ENCODE peak calls at places on chromosomes 12 and 14, in four cellular contexts. T is body of pancreas, M is endothelial cell of umbilical vein, X is neural crest cell. N is an unnamed sample.

GRCh38 chr12:10154145-10154496 is 17.8 kb downstream of the OLR1 start:
- DNase-seq in M (no peak), X (no peak), T (no peak), N (no peak)

GRCh38 chr14:51844482-51844881 is 15.9 kb upstream of the GNG2 start:
- DNase-seq in X (no peak), T (no peak), M (no peak), N (peak)

GRCh38 chr12:87305481-87305880 is 723.7 kb downstream of the C12orf50 start:
- DNase-seq in X (no peak), T (no peak), M (peak), N (no peak)

GRCh38 chr12:13114251-13115052 is 11.0 kb upstream of the GSG1 start:
- DNase-seq in T (no peak), X (no peak), M (no peak), N (no peak)

GRCh38 chr14:94054401-94054800 is 26.6 kb downstream of the DDX24 start:
- DNase-seq in T (no peak), X (no peak), M (no peak), N (no peak)

GRCh38 chr12:91182664-91183455 is at the start of gene DCN:
- DNase-seq in M (no peak), X (no peak), T (no peak), N (no peak)

GRCh38 chr12:32893458-32893857 is 3.1 kb downstream of the PKP2 start:
- DNase-seq in M (no peak), T (no peak), X (no peak), N (no peak)

GRCh38 chr12:112907415-112908157 is 824 bp downstream of the OAS1 start:
- DNase-seq in X (no peak), M (no peak), T (no peak), N (no peak)

GRCh38 chr14:106442857-106443256 is 916.5 kb downstream of the TMEM121 start:
- DNase-seq in M (no peak), X (no peak), T (no peak), N (no peak)

GRCh38 chr12:108643941-108644742 is 10.4 kb upstream of the SELPLG start:
- DNase-seq in T (peak), X (no peak), M (peak), N (no peak)

GRCh38 chr14:102873131-102873530 is 49.3 kb upstream of the AMN start:
- DNase-seq in T (no peak), M (no peak), X (no peak), N (no peak)

GRCh38 chr14:71529855-71530254 is 402.4 kb upstream of the RGS6 start:
- DNase-seq in M (no peak), T (peak), X (no peak), N (no peak)

GRCh38 chr12:115758886-115759620 is 518.4 kb downstream of the MED13L start:
- DNase-seq in M (no peak), T (no peak), X (no peak), N (no peak)

GRCh38 chr12:123532021-123532420 is 1.5 kb downstream of the RILPL1 start:
- DNase-seq in M (peak), T (no peak), X (no peak), N (peak)

GRCh38 chr12:2451025-2451424 is 343.7 kb upstream of the FKBP4 start:
- DNase-seq in M (no peak), X (no peak), T (no peak), N (no peak)

GRCh38 chr14:53953002-53953827 is 3.4 kb downstream of the BMP4 start:
- DNase-seq in X (peak), M (peak), T (peak), N (peak)

DNA sequence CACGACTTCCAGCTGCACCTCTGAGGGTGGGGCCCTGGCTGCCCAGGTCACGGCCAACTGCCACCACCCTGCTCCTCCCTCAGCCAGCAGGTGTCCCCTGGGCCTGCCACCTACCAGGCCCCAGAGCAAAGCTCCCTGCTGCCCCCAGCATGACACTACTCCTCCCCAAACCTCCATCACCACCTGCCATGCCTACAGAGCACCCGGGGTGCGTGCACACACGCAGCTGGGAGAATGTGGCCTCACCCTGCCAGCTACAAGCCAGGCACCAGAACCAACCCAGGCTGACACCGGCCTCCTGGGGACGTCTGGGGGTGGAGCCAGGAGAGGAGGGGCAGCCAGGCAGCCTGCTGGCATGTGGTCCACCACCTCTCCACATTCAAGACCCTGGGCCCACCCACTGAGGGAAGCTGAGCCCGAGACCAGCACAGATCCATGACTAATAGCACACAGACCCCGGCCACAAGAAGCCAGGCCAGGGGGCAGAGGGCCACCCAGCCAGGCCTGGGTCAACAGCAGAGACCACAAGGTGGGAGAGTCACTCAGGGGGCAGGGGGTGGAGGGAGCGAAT is 3.4 kb downstream of the JAG2 start:
- DNase-seq in T (no peak), X (no peak), M (no peak), N (no peak)
- TF ChIP-seq CTCF in T (no peak), X (no peak), M (no peak), N (no peak)

DNA sequence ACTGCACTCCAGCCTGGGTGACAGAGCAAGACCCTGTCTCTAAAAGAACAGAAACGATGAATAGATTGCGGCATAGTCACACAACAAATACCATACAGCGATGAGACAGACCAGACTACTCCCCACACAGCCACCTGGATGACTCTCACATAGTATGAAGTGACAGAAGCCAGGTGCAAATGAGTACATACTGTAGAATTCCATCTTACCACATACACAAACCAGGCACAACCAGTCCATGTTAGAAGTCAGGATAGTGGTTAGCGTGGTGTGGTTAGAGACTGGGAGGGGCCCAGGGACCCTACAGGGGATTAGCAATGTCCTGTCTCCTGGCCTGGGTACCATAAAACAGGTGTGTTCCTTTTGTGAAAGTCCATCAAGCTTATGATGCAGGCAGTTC is 53.8 kb downstream of the FAM222A start:
- DNase-seq in X (no peak), T (no peak), M (no peak), N (no peak)
- TF ChIP-seq CTCF in X (no peak), T (no peak), M (no peak), N (no peak)

GRCh38 chr12:121314441-121314840 is 17.9 kb upstream of the CAMKK2 start:
- DNase-seq in T (no peak), M (no peak), X (no peak), N (no peak)
- TF ChIP-seq CTCF in T (no peak), M (no peak), X (no peak), N (no peak)

DNA sequence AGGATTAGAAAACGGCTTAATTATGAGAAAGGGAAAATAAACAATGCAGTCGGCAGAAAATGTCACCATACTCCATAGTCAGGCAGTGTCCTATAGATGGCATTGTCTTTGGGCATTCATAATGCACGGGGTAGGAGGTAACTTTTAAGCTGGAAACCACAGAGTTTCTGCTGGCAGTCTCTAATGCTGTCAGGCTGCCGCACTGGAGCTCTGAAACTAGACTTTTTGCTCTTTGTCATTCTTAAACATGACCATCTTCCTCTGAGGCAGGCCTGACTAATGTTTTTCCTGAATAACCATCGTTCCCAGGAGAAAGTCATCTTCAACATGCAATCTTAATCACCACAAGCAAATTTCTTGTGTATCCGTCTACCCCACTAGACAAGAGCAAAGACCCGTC is 108.8 kb downstream of the ETNK1 start:
- DNase-seq in M (no peak), X (no peak), T (no peak), N (no peak)
- TF ChIP-seq CTCF in M (no peak), X (no peak), T (no peak), N (no peak)

DNA sequence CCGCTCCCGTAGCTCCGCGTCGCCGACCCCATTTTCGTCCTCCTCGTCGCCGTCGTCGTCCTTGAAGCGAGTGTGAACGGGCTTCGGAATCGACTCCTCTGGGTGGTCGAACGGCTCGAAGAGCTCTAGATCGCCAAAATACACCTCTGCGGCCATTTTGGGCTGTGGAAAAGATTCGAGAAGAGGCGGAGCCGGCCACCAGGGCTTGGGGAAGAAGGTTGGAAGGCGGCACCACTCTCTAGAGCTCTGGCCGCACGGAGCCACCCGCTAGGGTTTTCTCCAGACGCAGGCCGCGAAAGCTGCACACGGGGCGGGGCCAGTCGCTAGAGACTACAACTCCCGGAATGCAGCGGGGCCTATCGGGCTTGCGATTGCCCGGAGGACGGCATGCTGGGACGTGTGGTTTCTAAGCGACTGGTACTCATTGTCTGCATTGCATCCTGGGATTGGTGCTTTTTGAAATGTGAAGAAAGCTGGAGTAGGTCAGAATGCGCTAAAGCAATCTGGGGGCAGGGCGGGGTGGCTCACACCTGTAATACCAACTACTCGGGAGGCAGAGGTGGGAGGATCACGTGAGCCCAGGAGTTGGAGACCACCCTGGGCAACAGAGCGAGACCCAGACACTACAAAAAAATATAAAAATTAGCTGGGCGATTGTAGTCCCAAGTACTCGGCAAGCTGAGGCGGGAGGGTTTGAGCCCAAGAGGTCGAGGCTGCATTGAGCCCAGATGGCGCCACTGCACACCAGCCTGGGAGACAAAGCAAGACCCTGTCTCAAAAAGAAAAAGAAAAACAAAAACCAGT is at the start of gene ZCCHC8:
- DNase-seq in T (peak), M (peak), X (peak), N (peak)
- TF ChIP-seq CTCF in T (no peak), M (no peak), X (peak), N (no peak)

N was measured in activated CD8-positive, alpha-beta T cell treated with anti-CD3 and anti-CD28 coated beads for 36 hours.